ENCODE peak calls at places on chromosomes 5 and 9, in ten cellular contexts. U, Y, O, B, K, J, Q, A, Z and N are unnamed samples.
A peak's percentile ranks its signal among the peaks of the same experiment; 100 is the strongest.

GRCh38 chr9:93276973-93277372 is 93.0 kb downstream of the WNK2 start:
- DNase-seq in U (no peak), Y (no peak), O (no peak), B (no peak), K (no peak), J (no peak), Q (no peak), A (peak; percentile 23), Z (no peak), N (no peak)

GRCh38 chr9:135989722-135990467 is 28.7 kb upstream of the UBAC1 start:
- DNase-seq in U (peak; percentile 62), Y (peak; percentile 76), O (no peak), B (no peak), K (peak; percentile 35), J (peak; percentile 66), Q (no peak), A (no peak), Z (peak; percentile 67), N (no peak)

GRCh38 chr5:142826093-142826492 is 55.9 kb downstream of the ARHGAP26 start:
- DNase-seq in U (no peak), Y (no peak), O (no peak), B (no peak), K (no peak), J (no peak), Q (no peak), A (no peak), Z (no peak), N (no peak)

GRCh38 chr9:68741234-68741633 is 36.2 kb downstream of the PIP5K1B start:
- DNase-seq in U (no peak), Y (no peak), O (no peak), B (no peak), K (no peak), J (no peak), Q (no peak), A (no peak), Z (no peak), N (no peak)

GRCh38 chr5:114358329-114358728 is 3.5 kb upstream of the KCNN2 start:
- DNase-seq in U (no peak), Y (no peak), O (no peak), B (no peak), K (no peak), J (no peak), Q (no peak), A (no peak), Z (no peak), N (no peak)

GRCh38 chr9:97980918-97981827 is 2.0 kb upstream of the ANP32B start:
- DNase-seq in U (no peak), Y (no peak), O (no peak), B (peak; percentile 80), K (no peak), J (no peak), Q (no peak), A (no peak), Z (no peak), N (no peak)

GRCh38 chr9:94868462-94868861 is 142.0 kb downstream of the AOPEP start:
- DNase-seq in U (no peak), Y (no peak), O (no peak), B (no peak), K (no peak), J (no peak), Q (no peak), A (no peak), Z (no peak), N (no peak)

GRCh38 chr5:129852747-129853352 is 51.4 kb upstream of the CHSY3 start:
- DNase-seq in U (peak; percentile 74), Y (peak; percentile 83), O (peak; percentile 87), B (peak; percentile 83), K (peak; percentile 33), J (peak; percentile 83), Q (peak; percentile 84), A (peak; percentile 73), Z (peak; percentile 72), N (peak; percentile 91)

GRCh38 chr9:136204838-136205706 is at the start of gene LHX3:
- DNase-seq in U (no peak), Y (no peak), O (no peak), B (no peak), K (peak; percentile 7), J (no peak), Q (peak; percentile 64), A (no peak), Z (no peak), N (peak; percentile 20)

GRCh38 chr5:132557425-132557805 is 638 bp downstream of the RAD50 start:
- DNase-seq in U (peak; percentile 64), Y (peak; percentile 68), O (peak; percentile 60), B (peak; percentile 55), K (no peak), J (peak; percentile 56), Q (no peak), A (peak; percentile 79), Z (peak; percentile 54), N (peak; percentile 27)

DNA sequence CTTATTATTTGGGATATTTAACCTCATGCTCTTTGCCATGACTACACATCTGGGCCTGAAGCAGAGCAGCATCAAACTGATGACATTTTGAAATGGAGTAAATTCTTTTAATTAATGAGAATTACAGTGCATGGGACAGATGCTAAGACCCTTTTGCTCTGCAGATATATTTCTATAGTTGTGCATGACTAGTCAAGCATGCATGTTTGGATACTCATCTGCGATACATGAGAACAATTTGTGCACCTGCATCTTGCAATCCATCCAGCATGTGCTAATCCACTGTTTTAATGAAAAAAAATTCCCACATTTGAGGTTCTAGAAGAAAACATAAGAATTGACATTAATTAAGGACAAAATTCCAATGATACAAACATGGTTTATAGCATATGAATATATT is 1047.6 kb upstream of the ACO1 start:
- DNase-seq in U (no peak), Y (no peak), O (no peak), B (no peak), K (no peak), J (no peak), Q (no peak), A (no peak), Z (no peak), N (no peak)
- H3K9me3 ChIP-seq in U (no peaks in the 10 kb centered on the region), Y (no peaks in the 10 kb centered on the region), O (no peaks in the 10 kb centered on the region), B (peaks cover 4% of the 10 kb centered on the region), K (no peaks in the 10 kb centered on the region), J (peaks cover 1% of the 10 kb centered on the region), Q (no peaks in the 10 kb centered on the region), A (no peaks in the 10 kb centered on the region), Z (peaks cover 5% of the 10 kb centered on the region), N (no peaks in the 10 kb centered on the region)

DNA sequence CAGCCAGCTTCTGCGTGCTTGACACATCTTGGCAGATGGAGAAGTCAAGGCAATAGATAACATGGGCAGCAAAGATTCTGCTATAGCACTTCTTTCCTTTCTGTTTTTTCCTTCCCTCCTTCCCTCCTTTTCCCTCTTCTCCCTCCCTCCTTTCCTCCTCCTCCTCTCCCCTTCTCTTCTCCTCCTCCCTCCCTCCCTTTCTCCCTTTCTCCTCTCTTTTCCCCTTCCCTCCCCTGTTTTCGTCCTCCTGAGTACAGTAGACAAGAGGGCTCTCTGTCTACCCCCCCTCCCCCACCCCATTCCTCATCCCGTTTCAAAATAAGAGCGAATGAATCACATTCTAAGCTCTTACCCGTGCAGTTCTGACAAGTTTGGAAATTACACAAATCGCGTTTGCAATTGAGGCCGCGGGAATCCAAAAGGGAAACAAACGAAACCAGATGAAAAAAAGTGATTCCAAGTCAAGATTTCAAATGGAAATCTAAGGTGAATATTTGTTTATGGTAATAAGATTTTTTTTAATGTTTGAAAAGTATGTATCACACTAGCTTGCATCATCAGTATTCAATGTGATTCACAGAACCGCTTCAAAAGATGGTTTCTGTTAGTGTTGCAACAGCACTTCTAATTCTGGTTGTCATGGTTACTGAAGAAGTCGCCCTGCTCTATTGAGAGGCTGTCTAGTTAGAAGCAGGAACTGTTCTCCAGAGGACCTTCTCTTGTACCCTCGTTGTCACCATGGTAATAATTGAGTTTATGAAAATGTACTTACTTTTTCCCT is 1.3 kb downstream of the NIM1K start:
- DNase-seq in U (no peak), Y (no peak), O (peak; percentile 68), B (no peak), K (peak; percentile 61), J (no peak), Q (no peak), A (no peak), Z (no peak), N (peak; percentile 92)
- H3K4me3 ChIP-seq in U (peak overlapping the region; percentile 66), Y (peak overlapping the region; percentile 53), O (peak overlapping the region; percentile 14), B (peak overlapping the region; percentile 76), K (peak overlapping the region; percentile 63), J (peak overlapping the region; percentile 34), Q (peak overlapping the region; percentile 71), A (peak overlapping the region; percentile 53), Z (peak overlapping the region; percentile 56), N (peak overlapping the region; percentile 53)

GRCh38 chr5:3120013-3120412 is 368.5 kb upstream of the IRX2 start:
- DNase-seq in U (no peak), Y (peak; percentile 19), O (no peak), B (no peak), K (no peak), J (no peak), Q (no peak), A (no peak), Z (no peak), N (no peak)
- H3K9me3 ChIP-seq in U (no peaks in the 10 kb centered on the region), Y (no peaks in the 10 kb centered on the region), O (no peaks in the 10 kb centered on the region), B (no peaks in the 10 kb centered on the region), K (no peaks in the 10 kb centered on the region), J (no peaks in the 10 kb centered on the region), Q (no peaks in the 10 kb centered on the region), A (no peaks in the 10 kb centered on the region), Z (no peaks in the 10 kb centered on the region), N (no peaks in the 10 kb centered on the region)

GRCh38 chr5:172442592-172442991 is 11.7 kb downstream of the SH3PXD2B start:
- DNase-seq in U (no peak), Y (no peak), O (no peak), B (no peak), K (no peak), J (no peak), Q (no peak), A (no peak), Z (no peak), N (no peak)

GRCh38 chr5:172444626-172445365 is 9.5 kb downstream of the SH3PXD2B start:
- DNase-seq in U (no peak), Y (no peak), O (peak; percentile 59), B (no peak), K (no peak), J (no peak), Q (no peak), A (peak; percentile 26), Z (no peak), N (no peak)

GRCh38 chr5:172444110-172444510 is 10.2 kb downstream of the SH3PXD2B start:
- DNase-seq in U (no peak), Y (no peak), O (peak; percentile 59), B (no peak), K (no peak), J (no peak), Q (no peak), A (no peak), Z (no peak), N (no peak)

GRCh38 chr5:172441262-172441751 is 13.0 kb downstream of the SH3PXD2B start:
- DNase-seq in U (no peak), Y (no peak), O (peak; percentile 97), B (peak; percentile 74), K (no peak), J (no peak), Q (no peak), A (peak; percentile 31), Z (no peak), N (no peak)

DNA sequence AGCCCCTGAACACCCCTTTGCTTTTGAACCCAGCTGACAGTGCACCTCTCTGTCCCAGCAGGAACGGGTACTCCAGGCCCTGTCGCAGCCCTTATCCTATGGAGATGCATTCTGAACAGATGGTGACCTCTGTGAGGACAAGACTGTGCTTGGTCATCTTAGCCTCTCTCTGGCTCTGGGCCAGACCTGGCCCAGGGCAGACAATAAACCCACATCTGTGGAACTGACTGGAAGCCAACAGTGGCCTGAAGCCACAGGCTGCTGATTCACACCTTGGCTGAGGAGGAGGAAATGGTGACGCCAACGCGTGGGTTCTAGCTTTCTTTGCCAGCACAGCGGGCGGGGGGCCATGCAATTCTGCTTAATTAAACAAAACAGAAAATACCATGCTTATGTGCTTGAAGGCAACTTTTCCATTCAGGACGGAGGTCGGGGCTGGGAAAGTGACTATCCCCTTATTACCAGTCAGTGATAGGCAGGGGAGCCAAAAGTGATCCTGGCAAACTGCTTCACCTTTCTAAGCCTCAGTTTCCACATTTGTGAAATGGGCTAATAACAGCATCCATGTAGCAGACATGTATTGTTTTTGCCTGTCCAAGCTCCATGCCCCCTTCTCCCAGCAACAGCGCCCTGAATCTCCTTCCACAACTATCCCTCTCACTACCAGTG is 10.8 kb downstream of the SH3PXD2B start:
- DNase-seq in U (peak; percentile 69), Y (no peak), O (peak; percentile 97), B (peak; percentile 92), K (no peak), J (peak; percentile 87), Q (no peak), A (peak; percentile 58), Z (no peak), N (no peak)
- H3K4me3 ChIP-seq in U (no peak overlapping the region), Y (no peak overlapping the region), O (no peak overlapping the region), B (no peak overlapping the region), K (no peak overlapping the region), J (no peak overlapping the region), Q (no peak overlapping the region), A (no peak overlapping the region), Z (no peak overlapping the region), N (no peak overlapping the region)